ENCODE peak calls at places on chromosomes 13 and 19, in eight cellular contexts. L is psoas muscle, J is heart left ventricle, I is tibial artery, O is pancreas, T is hepatocyte, S is breast epithelium, K is neural progenitor cell. Z is an unnamed sample.

GRCh38 chr13:96967248-96967745 is 27.0 kb downstream of the OXGR1 start:
- DNase-seq in L (no peak), J (no peak), I (no peak), O (no peak), T (no peak), S (no peak), K (peak; percentile 11), Z (no peak)

GRCh38 chr13:84917252-84917878 is 881.9 kb downstream of the SLITRK6 start:
- DNase-seq in L (no peak), J (no peak), I (no peak), O (no peak), T (peak; percentile 35), S (no peak), K (no peak), Z (no peak)

GRCh38 chr19:9309974-9310446 is 372 bp upstream of the ZNF699 start:
- DNase-seq in L (peak; percentile 91), J (peak; percentile 94), I (peak; percentile 95), O (no peak), T (peak; percentile 97), S (peak; percentile 89), K (peak; percentile 98), Z (peak; percentile 90)

GRCh38 chr19:45403781-45404556 is 900 bp downstream of the PPP1R13L start:
- DNase-seq in L (no peak), J (peak; percentile 77), I (no peak), O (peak; percentile 89), T (peak; percentile 79), S (peak; percentile 81), K (peak; percentile 77), Z (no peak)

GRCh38 chr19:24029941-24030636 is 56.9 kb upstream of the ZNF254 start:
- DNase-seq in L (no peak), J (no peak), I (no peak), O (no peak), T (no peak), S (no peak), K (no peak), Z (no peak)

GRCh38 chr13:45873491-45874360 is 22.2 kb upstream of the SIAH3 start:
- DNase-seq in L (no peak), J (no peak), I (no peak), O (no peak), T (no peak), S (no peak), K (peak; percentile 33), Z (no peak)

GRCh38 chr13:112743451-112744305 is 53.8 kb downstream of the ATP11A start:
- DNase-seq in L (no peak), J (no peak), I (no peak), O (no peak), T (no peak), S (no peak), K (no peak), Z (no peak)

GRCh38 chr19:54517483-54517882 is 14.9 kb downstream of the LAIR2 start:
- DNase-seq in L (no peak), J (no peak), I (no peak), O (peak; percentile 61), T (peak; percentile 41), S (peak; percentile 63), K (peak; percentile 60), Z (no peak)

GRCh38 chr13:33150146-33150545 is 133.9 kb downstream of the KL start:
- DNase-seq in L (no peak), J (no peak), I (no peak), O (no peak), T (no peak), S (no peak), K (no peak), Z (no peak)

GRCh38 chr13:98998831-98999634 is 21.2 kb upstream of the DOCK9 start:
- DNase-seq in L (no peak), J (no peak), I (no peak), O (no peak), T (no peak), S (no peak), K (no peak), Z (no peak)

GRCh38 chr13:110503979-110504499 is 57.5 kb downstream of the RAB20 start:
- DNase-seq in L (no peak), J (no peak), I (no peak), O (no peak), T (no peak), S (no peak), K (no peak), Z (no peak)

GRCh38 chr19:3774621-3775373 is 2.8 kb upstream of the RAX2 start:
- DNase-seq in L (no peak), J (no peak), I (peak; percentile 56), O (no peak), T (no peak), S (no peak), K (peak; percentile 57), Z (no peak)

GRCh38 chr13:110390572-110390971 is 83.5 kb downstream of the COL4A2 start:
- DNase-seq in L (no peak), J (no peak), I (no peak), O (no peak), T (no peak), S (no peak), K (no peak), Z (no peak)

GRCh38 chr13:77507931-77508776 is 27.4 kb upstream of the SCEL start:
- DNase-seq in L (no peak), J (no peak), I (no peak), O (no peak), T (no peak), S (no peak), K (no peak), Z (peak; percentile 66)

GRCh38 chr13:41562083-41562482 is 104.7 kb downstream of the RGCC start:
- DNase-seq in L (peak; percentile 80), J (no peak), I (no peak), O (no peak), T (peak; percentile 68), S (no peak), K (no peak), Z (no peak)

GRCh38 chr13:49093376-49093775 is 117.7 kb downstream of the FNDC3A start:
- DNase-seq in L (no peak), J (no peak), I (no peak), O (no peak), T (no peak), S (no peak), K (no peak), Z (no peak)

GRCh38 chr13:107347641-107348369 is 779.9 kb upstream of the ARGLU1 start:
- DNase-seq in L (no peak), J (no peak), I (no peak), O (no peak), T (no peak), S (no peak), K (no peak), Z (no peak)

GRCh38 chr13:67145950-67146349 is 84.2 kb downstream of the PCDH9 start:
- DNase-seq in L (no peak), J (no peak), I (no peak), O (no peak), T (no peak), S (no peak), K (no peak), Z (no peak)

GRCh38 chr19:43754562-43755255 is at the start of gene SMG9:
- DNase-seq in L (peak; percentile 99), J (peak; percentile 100), I (peak; percentile 99), O (peak; percentile 100), T (peak; percentile 99), S (peak; percentile 97), K (peak; percentile 100), Z (peak; percentile 96)

GRCh38 chr19:5850743-5851293 is 431 bp downstream of the FUT3 start:
- DNase-seq in L (no peak), J (no peak), I (no peak), O (no peak), T (no peak), S (no peak), K (no peak), Z (no peak)

GRCh38 chr19:31554360-31554759 is 205.1 kb upstream of the TSHZ3 start:
- DNase-seq in L (no peak), J (no peak), I (no peak), O (no peak), T (no peak), S (no peak), K (no peak), Z (no peak)

GRCh38 chr13:72004975-72005374 is 138.0 kb upstream of the DACH1 start:
- DNase-seq in L (no peak), J (no peak), I (no peak), O (no peak), T (no peak), S (no peak), K (peak; percentile 20), Z (no peak)

GRCh38 chr13:72004236-72004635 is 137.2 kb upstream of the DACH1 start:
- DNase-seq in L (no peak), J (no peak), I (no peak), O (no peak), T (no peak), S (no peak), K (no peak), Z (no peak)
- H3K9me3 ChIP-seq in L (no peaks in the 10 kb centered on the region), J (no peaks in the 10 kb centered on the region), I (no peaks in the 10 kb centered on the region), O (no peaks in the 10 kb centered on the region), T (no peaks in the 10 kb centered on the region), S (peaks cover 6% of the 10 kb centered on the region), K (peaks cover under 1% of the 10 kb centered on the region), Z (no peaks in the 10 kb centered on the region)

GRCh38 chr13:65964672-65965071 is 1265.5 kb downstream of the PCDH9 start:
- DNase-seq in L (no peak), J (no peak), I (no peak), O (no peak), T (no peak), S (no peak), K (no peak), Z (no peak)

GRCh38 chr13:65965496-65965895 is 1264.6 kb downstream of the PCDH9 start:
- DNase-seq in L (no peak), J (no peak), I (no peak), O (no peak), T (no peak), S (no peak), K (no peak), Z (no peak)

GRCh38 chr13:65971541-65971940 is 1258.6 kb downstream of the PCDH9 start:
- DNase-seq in L (no peak), J (no peak), I (no peak), O (no peak), T (no peak), S (no peak), K (peak; percentile 38), Z (no peak)

GRCh38 chr13:65966991-65967451 is 1263.1 kb downstream of the PCDH9 start:
- DNase-seq in L (no peak), J (no peak), I (no peak), O (no peak), T (peak; percentile 44), S (no peak), K (peak; percentile 53), Z (no peak)
- TF ChIP-seq CTCF in L (no peak), J (no peak), I (no peak), O (no peak), T (peak; percentile 38), S (no peak), K (peak; percentile 61), Z (peak; percentile 43)

DNA sequence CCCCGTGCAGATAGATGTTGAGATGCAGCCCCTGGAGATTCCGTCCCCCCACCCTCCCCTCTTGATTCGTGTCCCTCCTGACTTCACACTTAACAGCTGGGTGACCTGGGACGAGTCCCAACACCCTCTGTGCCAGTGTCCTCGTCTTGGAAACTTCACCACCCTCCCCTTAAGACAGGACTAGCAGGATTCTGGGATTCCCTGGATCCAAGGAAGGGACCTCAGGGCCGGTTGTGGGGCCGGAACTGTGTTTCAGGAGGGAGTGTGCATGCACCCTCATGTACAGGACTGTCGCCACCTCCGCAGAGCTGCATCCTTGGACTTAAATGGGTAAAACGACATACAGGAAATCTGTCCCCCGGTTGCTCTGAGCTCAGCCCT is 952 bp downstream of the MYO9B start:
- DNase-seq in L (no peak), J (no peak), I (no peak), O (no peak), T (no peak), S (no peak), K (peak; percentile 29), Z (no peak)
- H3K9me3 ChIP-seq in L (no peaks in the 10 kb centered on the region), J (no peaks in the 10 kb centered on the region), I (no peaks in the 10 kb centered on the region), O (no peaks in the 10 kb centered on the region), T (no peaks in the 10 kb centered on the region), S (no peaks in the 10 kb centered on the region), K (no peaks in the 10 kb centered on the region), Z (no peaks in the 10 kb centered on the region)

GRCh38 chr13:25232937-25233515 is 54.3 kb downstream of the MTMR6 start:
- DNase-seq in L (no peak), J (no peak), I (no peak), O (no peak), T (peak; percentile 56), S (no peak), K (peak; percentile 48), Z (no peak)
- TF ChIP-seq CTCF in L (peak; percentile 41), J (peak; percentile 38), I (peak; percentile 39), O (peak; percentile 51), T (peak; percentile 52), S (peak; percentile 17), K (peak; percentile 70), Z (peak; percentile 64)